ENCODE peak calls at places on chromosomes 12 and 14, in ten cellular contexts. C is CD8-positive, alpha-beta T cell; Z is effector memory CD4-positive, alpha-beta T cell; P is upper lobe of left lung; E is nucleus accumbens; K is fibroblast of the aortic adventitia; T is amniotic stem cell; G is WTC11; J is fibroblast of lung; H is heart left ventricle. R is an unnamed sample.

GRCh38 chr12:109182041-109182839 is 65.9 kb downstream of the ACACB start:
- DNase-seq in P (no peak), H (no peak), T (no peak), Z (no peak), J (no peak), E (no peak), K (no peak), C (no peak), G (no peak), R (no peak)

GRCh38 chr12:11174022-11174421 is 3.0 kb downstream of the SMIM10L1 start:
- DNase-seq in G (no peak), K (peak; percentile 59), T (no peak), H (no peak), E (no peak), Z (no peak), C (no peak), J (peak; percentile 56), P (no peak), R (no peak)

GRCh38 chr12:46459111-46459510 is 86.5 kb upstream of the SLC38A2 start:
- DNase-seq in Z (no peak), H (no peak), G (no peak), P (no peak), K (peak; percentile 89), E (no peak), C (peak; percentile 20), J (peak; percentile 24), T (no peak), R (no peak)

GRCh38 chr12:1479645-1480044 is 114.7 kb downstream of the FBXL14 start:
- DNase-seq in P (no peak), E (no peak), G (no peak), K (no peak), C (no peak), T (no peak), J (no peak), H (no peak), Z (no peak), R (no peak)

GRCh38 chr14:106691601-106692291 is 1165.4 kb downstream of the TMEM121 start:
- DNase-seq in P (peak; percentile 39), J (no peak), Z (peak; percentile 28), K (no peak), T (no peak), G (peak; percentile 15), C (peak; percentile 69), E (no peak), H (no peak), R (peak; percentile 10)

GRCh38 chr12:2970744-2971143 is 11.5 kb downstream of the TEAD4 start:
- DNase-seq in E (no peak), J (no peak), K (peak; percentile 21), Z (no peak), G (no peak), P (no peak), H (no peak), T (no peak), C (no peak), R (no peak)

GRCh38 chr12:54439521-54440255 is 20.6 kb upstream of the ITGA5 start:
- DNase-seq in J (peak; percentile 84), P (no peak), T (peak; percentile 35), K (peak; percentile 89), E (no peak), G (no peak), C (no peak), H (no peak), Z (no peak), R (peak; percentile 74)

GRCh38 chr12:442235-442884 is 17.4 kb upstream of the B4GALNT3 start:
- DNase-seq in K (peak; percentile 62), E (peak; percentile 36), C (peak; percentile 29), J (peak; percentile 55), G (peak; percentile 69), T (no peak), Z (no peak), P (no peak), H (peak; percentile 24), R (peak; percentile 26)

GRCh38 chr14:104441275-104442106 is 138.1 kb upstream of the C14orf180 start:
- DNase-seq in P (peak; percentile 56), G (no peak), Z (no peak), J (no peak), E (no peak), H (no peak), K (no peak), C (no peak), T (no peak), R (no peak)

GRCh38 chr12:11576104-11576503 is 73.4 kb upstream of the ETV6 start:
- DNase-seq in H (no peak), P (no peak), G (no peak), K (peak; percentile 30), T (no peak), C (no peak), Z (no peak), J (peak; percentile 23), E (no peak), R (peak; percentile 64)

GRCh38 chr14:96011131-96011530 is 28.0 kb upstream of the C14orf132 start:
- DNase-seq in J (no peak), Z (no peak), T (no peak), C (no peak), H (no peak), K (no peak), G (no peak), P (no peak), E (no peak), R (no peak)

GRCh38 chr12:94074970-94075695 is 73.2 kb upstream of the PLXNC1 start:
- DNase-seq in T (peak; percentile 58), Z (no peak), C (no peak), P (no peak), K (peak; percentile 96), J (peak; percentile 93), G (no peak), E (no peak), H (peak; percentile 73), R (peak; percentile 29)

GRCh38 chr14:93905623-93906022 is 21.5 kb upstream of the FAM181A start:
- DNase-seq in J (no peak), H (no peak), K (no peak), Z (no peak), P (no peak), E (no peak), T (no peak), G (no peak), C (no peak), R (no peak)

GRCh38 chr14:50344116-50344775 is 32.1 kb downstream of the DMAC2L start:
- DNase-seq in E (no peak), K (peak; percentile 38), P (no peak), J (no peak), H (no peak), Z (peak; percentile 25), G (no peak), C (peak; percentile 48), T (no peak), R (no peak)

GRCh38 chr12:6092784-6093722 is 31.4 kb downstream of the VWF start:
- DNase-seq in G (no peak), H (no peak), P (no peak), C (no peak), J (peak; percentile 90), Z (no peak), E (no peak), T (peak; percentile 69), K (peak; percentile 86), R (no peak)